ENCODE peak calls at places on chromosomes 2 and 18, in seven cellular contexts. T, E, B, O, S, C and V are unnamed samples.
A peak's percentile ranks its signal among the peaks of the same experiment; 100 is the strongest.

GRCh38 chr18:77316013-77316412 is 66.4 kb downstream of the GALR1 start:
- DNase-seq in S (no peak), O (no peak), B (no peak), T (no peak), C (no peak), E (no peak), V (no peak)

GRCh38 chr18:24011095-24011917 is 3.2 kb upstream of the TTC39C start:
- DNase-seq in C (no peak), E (no peak), S (no peak), O (no peak), T (no peak), B (no peak), V (no peak)

GRCh38 chr2:1055014-1055595 is 104.5 kb downstream of the SNTG2 start:
- DNase-seq in S (peak; percentile 93), B (peak; percentile 72), O (no peak), E (no peak), T (no peak), C (peak; percentile 94), V (peak; percentile 73)

GRCh38 chr2:159399716-159400525 is 113.4 kb upstream of the WDSUB1 start:
- DNase-seq in S (peak; percentile 49), C (no peak), E (no peak), O (no peak), T (no peak), B (peak; percentile 11), V (peak; percentile 90)

GRCh38 chr2:47221956-47222355 is 66.8 kb upstream of the STPG4 start:
- DNase-seq in C (peak; percentile 83), S (peak; percentile 47), B (peak; percentile 90), O (no peak), T (no peak), E (no peak), V (no peak)

GRCh38 chr18:58473071-58473470 is 155.8 kb downstream of the ALPK2 start:
- DNase-seq in C (no peak), B (peak; percentile 8), E (no peak), O (no peak), S (peak; percentile 29), T (no peak), V (no peak)

GRCh38 chr2:216733046-216733445 is 37.7 kb upstream of the IGFBP5 start:
- DNase-seq in B (no peak), O (no peak), E (no peak), C (no peak), T (no peak), S (no peak), V (no peak)

GRCh38 chr2:16664052-16664731 is 1.4 kb downstream of the CYRIA start:
- DNase-seq in T (peak; percentile 54), S (peak; percentile 92), O (no peak), E (no peak), B (peak; percentile 90), C (peak; percentile 89), V (no peak)

GRCh38 chr18:26185267-26185666 is 41.0 kb upstream of the TAF4B start:
- DNase-seq in S (no peak), E (no peak), C (no peak), T (no peak), B (peak; percentile 7), O (no peak), V (no peak)

GRCh38 chr18:4074647-4075046 is 380.5 kb downstream of the DLGAP1 start:
- DNase-seq in S (peak; percentile 26), C (peak; percentile 6), B (no peak), O (no peak), T (no peak), E (no peak), V (no peak)

GRCh38 chr2:203687161-203687560 is 19.3 kb upstream of the CD28 start:
- DNase-seq in T (no peak), O (no peak), C (peak; percentile 80), B (peak; percentile 52), E (no peak), S (peak; percentile 31), V (no peak)

GRCh38 chr2:171317492-171318125 is 116.2 kb downstream of the METTL8 start:
- DNase-seq in T (no peak), O (no peak), B (no peak), E (no peak), C (peak; percentile 11), S (no peak), V (no peak)

GRCh38 chr2:186572705-186573104 is 17.2 kb upstream of the ITGAV start:
- DNase-seq in C (no peak), S (no peak), B (no peak), E (no peak), O (no peak), T (no peak), V (no peak)

GRCh38 chr18:74590606-74591005 is 7.1 kb upstream of the ZNF407 start:
- DNase-seq in T (no peak), O (no peak), E (no peak), C (no peak), B (no peak), S (no peak), V (no peak)

GRCh38 chr2:70371753-70372152 is 69.9 kb upstream of the FAM136A start:
- DNase-seq in E (no peak), T (no peak), S (peak; percentile 69), O (no peak), B (peak; percentile 88), C (peak; percentile 64), V (peak; percentile 87)

GRCh38 chr18:47283476-47283875 is 32.0 kb upstream of the SKOR2 start:
- DNase-seq in T (no peak), O (no peak), E (no peak), B (peak; percentile 24), S (peak; percentile 33), C (peak; percentile 1), V (peak; percentile 45)

GRCh38 chr2:70895249-70895648 is 40.5 kb upstream of the ATP6V1B1 start:
- DNase-seq in S (no peak), B (no peak), E (no peak), O (no peak), C (no peak), T (no peak), V (no peak)

GRCh38 chr2:84297155-84297554 is 161.9 kb downstream of the SUCLG1 start:
- DNase-seq in C (no peak), S (no peak), O (no peak), E (no peak), T (no peak), B (no peak), V (no peak)

GRCh38 chr2:441258-442023 is 153.6 kb upstream of the ALKAL2 start:
- DNase-seq in C (no peak), O (no peak), T (no peak), B (no peak), E (no peak), S (no peak), V (no peak)

GRCh38 chr18:75698861-75699260 is 271.4 kb upstream of the SMIM21 start:
- DNase-seq in S (no peak), B (no peak), T (no peak), E (no peak), O (no peak), C (no peak), V (no peak)

GRCh38 chr2:9199716-9200633 is 6.6 kb upstream of the ASAP2 start:
- DNase-seq in B (peak; percentile 79), C (peak; percentile 59), E (no peak), S (peak; percentile 79), O (no peak), T (no peak), V (peak; percentile 58)

GRCh38 chr2:16719409-16719808 is 53.8 kb upstream of the CYRIA start:
- DNase-seq in B (no peak), E (no peak), O (no peak), T (no peak), S (no peak), C (no peak), V (no peak)

GRCh38 chr2:239209806-239210205 is 191.0 kb downstream of the HDAC4 start:
- DNase-seq in B (no peak), S (no peak), E (no peak), T (no peak), O (no peak), C (no peak), V (no peak)

GRCh38 chr2:215660687-215661086 is 224.8 kb upstream of the FN1 start:
- DNase-seq in E (no peak), S (peak; percentile 98), B (no peak), C (peak; percentile 97), T (no peak), O (no peak), V (peak; percentile 78)

GRCh38 chr2:15546297-15547098 is 14.6 kb downstream of the NBAS start:
- DNase-seq in B (no peak), O (no peak), C (no peak), E (no peak), S (no peak), T (no peak), V (no peak)
- TF ChIP-seq CTCF in B (peak; percentile 17), O (no peak), C (peak; percentile 14), E (no peak), S (no peak), T (peak; percentile 16), V (peak; percentile 61)

DNA sequence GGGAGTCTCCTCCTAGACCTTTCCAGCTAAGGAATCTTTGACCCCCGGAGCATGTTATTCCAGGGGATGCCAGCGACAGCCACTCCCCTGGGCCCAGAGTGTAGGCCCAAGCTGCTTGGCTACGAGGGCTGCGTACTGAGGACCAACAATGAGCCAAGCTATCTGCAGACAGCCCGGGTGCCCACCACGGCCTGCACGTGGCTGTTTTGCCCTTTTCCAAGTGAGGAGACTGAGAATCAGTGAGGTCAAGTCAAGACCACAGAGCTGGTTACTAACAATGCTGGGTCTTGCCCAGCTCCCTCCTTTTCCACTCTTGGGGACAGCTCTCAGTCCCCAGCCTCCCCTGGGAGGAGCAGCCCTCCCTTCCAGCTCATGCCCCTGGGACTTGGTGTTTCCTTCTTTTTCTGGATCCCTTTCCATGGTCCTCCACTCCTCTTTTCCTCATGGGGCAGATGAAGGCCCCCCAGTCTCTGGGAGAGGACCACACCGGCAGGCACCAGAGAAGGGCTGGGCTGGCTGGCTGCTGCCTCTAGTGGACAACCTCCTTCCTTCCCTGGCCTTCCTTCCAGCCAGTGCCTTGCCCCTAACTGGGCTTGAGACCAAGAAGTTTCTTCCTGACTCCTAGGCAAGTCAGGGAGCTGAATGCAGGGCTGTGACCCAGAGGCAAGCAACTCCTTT is 550 bp upstream of the MALL start:
- DNase-seq in O (no peak), S (peak; percentile 54), T (peak; percentile 56), B (peak; percentile 74), C (peak; percentile 64), E (no peak), V (peak; percentile 67)
- TF ChIP-seq CTCF in O (no peak), S (peak; percentile 43), T (peak; percentile 58), B (peak; percentile 76), C (peak; percentile 57), E (peak; percentile 71), V (peak; percentile 81)

DNA sequence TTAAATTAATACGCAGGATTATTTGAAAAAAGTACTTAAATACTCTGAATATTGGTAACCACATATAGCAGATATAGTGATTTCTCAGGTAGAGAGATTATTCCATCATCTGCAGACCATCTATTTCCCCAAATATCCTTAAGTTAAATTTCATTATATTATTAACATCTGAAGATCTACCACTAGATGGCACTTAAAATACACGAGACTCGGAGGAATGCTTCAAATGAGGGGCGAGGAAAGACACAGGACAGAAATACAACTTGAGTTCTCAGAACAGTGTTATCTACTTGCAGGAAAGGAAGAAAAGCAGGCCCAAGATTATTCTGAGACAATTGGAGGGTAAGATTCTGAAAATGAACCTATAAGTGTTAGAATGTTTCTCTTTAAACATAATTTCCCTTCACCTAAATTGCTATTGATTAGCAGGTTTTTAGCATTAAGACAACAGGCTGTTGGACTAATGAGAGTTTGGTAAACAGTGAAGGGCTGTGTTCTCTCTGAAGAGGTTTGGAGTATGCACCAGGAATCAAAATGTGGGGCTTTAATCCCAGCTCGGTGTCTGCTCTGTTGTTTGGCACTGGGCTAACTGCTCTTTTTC is 76.9 kb upstream of the GCFC2 start:
- DNase-seq in O (no peak), E (no peak), T (no peak), C (peak; percentile 27), S (peak; percentile 29), B (peak; percentile 64), V (peak; percentile 12)
- TF ChIP-seq CTCF in O (peak; percentile 67), E (peak; percentile 55), T (peak; percentile 41), C (peak; percentile 55), S (peak; percentile 56), B (peak; percentile 54), V (peak; percentile 75)

GRCh38 chr2:85504434-85505261 is 34.3 kb upstream of the MAT2A start:
- DNase-seq in B (peak; percentile 87), O (no peak), C (peak; percentile 97), T (no peak), E (peak; percentile 33), S (peak; percentile 97), V (peak; percentile 97)
- TF ChIP-seq CTCF in B (no peak), O (no peak), C (no peak), T (no peak), E (no peak), S (no peak), V (no peak)